ENCODE peak calls at places on chromosomes 12 and 14, in nine cellular contexts. H is Right ventricle myocardium inferior; P is Panc1; I is activated naive CD4-positive, alpha-beta T cell; G is NCI-H774; D is lung microvascular endothelial cell; K is activated effector memory CD4-positive, alpha-beta T cell treated with Interleukin-2 at 50 U/mL for 16 hours; A is OCI-M1; R is NCI-H2029. W is an unnamed sample.

GRCh38 chr14:76584271-76584702 is 177.0 kb upstream of the VASH1 start:
- DNase-seq in D (peak; percentile 95), A (no peak), R (peak; percentile 1), I (no peak), H (no peak), K (no peak), P (no peak), G (peak; percentile 21), W (no peak)

GRCh38 chr14:81132492-81132891 is 88.3 kb downstream of the GTF2A1 start:
- DNase-seq in I (no peak), G (no peak), H (no peak), P (no peak), A (no peak), R (no peak), D (no peak), K (no peak), W (no peak)

GRCh38 chr12:6839482-6840201 is 1.1 kb upstream of the GNB3 start:
- DNase-seq in R (no peak), G (peak; percentile 21), D (no peak), P (no peak), H (peak; percentile 30), I (no peak), A (no peak), K (no peak), W (no peak)

GRCh38 chr12:19525236-19525635 is 85.9 kb downstream of the AEBP2 start:
- DNase-seq in I (no peak), P (no peak), H (no peak), K (no peak), A (no peak), G (no peak), R (no peak), D (no peak), W (no peak)

GRCh38 chr12:31368666-31369361 is 42.9 kb upstream of the SINHCAF start:
- DNase-seq in G (no peak), D (no peak), R (no peak), K (no peak), I (no peak), A (peak; percentile 36), P (no peak), H (no peak), W (no peak)

GRCh38 chr14:105861985-105862465 is 335.6 kb downstream of the TMEM121 start:
- DNase-seq in I (no peak), P (no peak), H (peak; percentile 18), A (no peak), D (no peak), G (no peak), K (no peak), R (no peak), W (no peak)

GRCh38 chr14:42683690-42684089 is 1077.0 kb downstream of the LRFN5 start:
- DNase-seq in R (no peak), G (no peak), I (no peak), K (no peak), P (no peak), H (no peak), D (no peak), A (no peak), W (no peak)

GRCh38 chr12:76551482-76551888 is 8.1 kb downstream of the OSBPL8 start:
- DNase-seq in A (peak; percentile 96), G (no peak), H (no peak), I (no peak), P (no peak), K (no peak), D (no peak), R (no peak), W (no peak)

GRCh38 chr14:20632831-20633771 is 8.4 kb downstream of the OR6S1 start:
- DNase-seq in A (peak; percentile 94), R (no peak), D (peak; percentile 28), K (no peak), P (peak; percentile 94), H (no peak), I (no peak), G (peak; percentile 24), W (no peak)

GRCh38 chr12:120438495-120439198 is 734 bp downstream of the COX6A1 start:
- DNase-seq in H (no peak), D (no peak), P (no peak), A (no peak), K (no peak), I (no peak), R (no peak), G (no peak), W (no peak)

GRCh38 chr14:76918176-76918750 is 92.1 kb downstream of the LRRC74A start:
- DNase-seq in P (no peak), K (no peak), D (no peak), H (peak; percentile 87), I (no peak), R (peak; percentile 64), G (no peak), A (peak; percentile 25), W (no peak)

GRCh38 chr14:51458563-51458955 is 193.2 kb upstream of the FRMD6 start:
- DNase-seq in H (no peak), D (no peak), G (no peak), K (no peak), P (peak; percentile 30), A (no peak), R (no peak), I (no peak), W (no peak)

GRCh38 chr12:57604454-57605307 is at the start of gene DTX3:
- DNase-seq in D (peak; percentile 43), G (peak; percentile 38), K (peak; percentile 15), R (no peak), P (no peak), H (no peak), A (no peak), I (no peak), W (no peak)

GRCh38 chr12:110744697-110745264 is 2.1 kb upstream of the PPP1CC start:
- DNase-seq in K (no peak), A (no peak), I (no peak), G (no peak), H (no peak), P (no peak), R (no peak), D (no peak), W (no peak)

GRCh38 chr14:104816678-104816945 is 15.7 kb downstream of the ZBTB42 start:
- DNase-seq in I (no peak), A (no peak), K (no peak), P (no peak), D (no peak), G (no peak), H (no peak), R (no peak), W (no peak)

GRCh38 chr12:116771651-116772050 is 33.5 kb downstream of the RNFT2 start:
- DNase-seq in H (no peak), R (no peak), I (no peak), P (no peak), A (no peak), D (no peak), K (no peak), G (no peak), W (no peak)

GRCh38 chr14:101083564-101084435 is 180.3 kb upstream of the RTL1 start:
- DNase-seq in R (peak; percentile 63), K (no peak), I (no peak), P (no peak), G (no peak), D (peak; percentile 17), H (no peak), A (no peak), W (no peak)

W was measured in cortex of kidney.